ENCODE peak calls at places on chromosomes 5 and 9, in nine cellular contexts. X is Calu3; D is WTC11; J is A549; M is pancreas; U is WERI-Rb-1; L is activated CD8-positive, alpha-beta T cell treated with anti-CD3 and anti-CD28 coated beads for 36 hours; H is lower leg skin; A is left lung. R is an unnamed sample.

GRCh38 chr9:130866474-130866965 is 30.1 kb downstream of the QRFP start:
- DNase-seq in X (peak), L (peak), M (peak), U (peak), A (no peak), D (peak), H (no peak), J (peak), R (peak)

GRCh38 chr5:159553792-159554191 is 223.5 kb upstream of the IL12B start:
- DNase-seq in A (no peak), M (no peak), L (no peak), X (no peak), J (no peak), D (no peak), H (no peak), U (no peak), R (no peak)

GRCh38 chr5:112757468-112758208 is 20.0 kb downstream of the APC start:
- DNase-seq in D (no peak), M (no peak), L (no peak), X (peak), A (no peak), J (peak), U (no peak), H (no peak), R (peak)

GRCh38 chr5:171387255-171387969 is at the start of gene NPM1:
- DNase-seq in H (peak), J (peak), M (peak), U (peak), D (peak), X (peak), A (peak), L (peak), R (peak)

GRCh38 chr5:174559141-174559540 is 165.2 kb upstream of the MSX2 start:
- DNase-seq in D (no peak), J (no peak), M (no peak), A (no peak), U (no peak), H (no peak), L (no peak), X (no peak), R (no peak)

GRCh38 chr5:138653502-138653901 is 78.3 kb upstream of the HSPA9 start:
- DNase-seq in D (no peak), M (no peak), U (peak), J (no peak), A (no peak), L (peak), H (no peak), X (peak), R (peak)

GRCh38 chr5:125310749-125311148 is 564.3 kb upstream of the ZNF608 start:
- DNase-seq in J (no peak), A (no peak), D (no peak), X (no peak), H (no peak), U (no peak), L (no peak), M (no peak), R (no peak)

GRCh38 chr5:177276886-177277285 is 26.6 kb downstream of the RAB24 start:
- DNase-seq in J (no peak), H (no peak), M (no peak), X (no peak), L (no peak), D (no peak), U (no peak), A (no peak), R (no peak)

GRCh38 chr9:88826651-88827245 is 164.5 kb upstream of the S1PR3 start:
- DNase-seq in X (no peak), L (no peak), U (no peak), H (no peak), A (no peak), J (no peak), D (no peak), M (no peak), R (no peak)

GRCh38 chr5:57324888-57325287 is 151.0 kb downstream of the GPBP1 start:
- DNase-seq in J (no peak), A (peak), H (no peak), L (no peak), M (no peak), D (no peak), U (no peak), X (no peak), R (no peak)

GRCh38 chr5:66329078-66329477 is 185.0 kb downstream of the SREK1 start:
- DNase-seq in X (no peak), D (no peak), L (peak), H (no peak), A (no peak), M (no peak), J (no peak), U (no peak), R (no peak)

GRCh38 chr9:114155967-114156294 is 594 bp downstream of the COL27A1 start:
- DNase-seq in D (peak), X (no peak), M (no peak), U (no peak), H (no peak), A (no peak), L (peak), J (no peak), R (no peak)

GRCh38 chr9:114155263-114155966 is at the start of gene COL27A1:
- DNase-seq in J (peak), U (peak), L (peak), A (peak), M (peak), D (peak), X (peak), H (peak), R (peak)

GRCh38 chr9:114156311-114156657 is 947 bp downstream of the COL27A1 start:
- DNase-seq in M (no peak), L (peak), U (no peak), X (no peak), A (no peak), J (no peak), D (no peak), H (no peak), R (no peak)

GRCh38 chr9:114154597-114155102 is 687 bp upstream of the COL27A1 start:
- DNase-seq in J (no peak), X (no peak), L (no peak), A (no peak), D (no peak), H (no peak), M (no peak), U (no peak), R (no peak)

GRCh38 chr9:114153761-114154596 is 1.4 kb upstream of the COL27A1 start:
- DNase-seq in M (no peak), L (peak), H (no peak), A (no peak), D (peak), J (peak), X (peak), U (peak), R (no peak)
- TF ChIP-seq CTCF in M (no peak), L (no peak), H (no peak), A (peak), D (no peak), J (peak), X (no peak), U (peak), R (no peak)

DNA sequence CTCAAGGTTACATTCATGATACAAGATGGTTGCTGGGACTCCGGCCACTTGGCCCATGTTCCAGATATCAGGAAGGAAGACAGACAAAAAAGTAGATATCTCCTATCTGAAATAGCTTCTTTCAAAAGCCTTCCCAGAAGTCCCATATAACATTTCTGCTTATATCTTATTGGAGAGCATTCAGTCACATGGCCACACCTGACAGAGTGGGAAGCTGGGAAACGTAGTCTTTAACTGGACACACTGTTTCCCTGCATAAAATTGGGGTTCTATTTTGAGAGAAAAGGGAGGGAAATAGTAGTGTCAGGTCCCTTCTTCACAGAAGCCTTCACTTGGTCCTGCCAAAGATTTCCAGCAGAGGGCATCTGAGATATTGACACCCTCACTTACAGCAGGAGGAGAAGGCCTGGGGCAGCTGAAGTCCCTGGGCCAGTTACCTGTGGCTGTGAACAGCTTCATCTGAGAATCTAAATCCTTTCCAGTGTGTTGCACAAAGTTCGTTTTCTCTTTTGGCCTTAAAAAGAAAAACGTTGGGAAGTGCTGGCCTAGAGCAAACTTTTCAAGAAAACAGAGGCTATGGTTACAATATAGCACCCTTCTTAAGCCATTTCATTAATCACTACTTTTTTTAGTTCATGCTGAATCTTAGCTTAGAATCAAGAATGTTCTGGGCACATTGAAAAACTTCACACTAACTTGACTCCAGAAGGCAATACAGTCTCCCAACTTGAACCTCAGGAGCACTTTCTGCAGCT is 33.5 kb downstream of the SPEF2 start:
- DNase-seq in D (peak), X (peak), M (no peak), H (no peak), J (peak), U (peak), A (no peak), L (peak), R (peak)
- TF ChIP-seq CTCF in D (peak), X (peak), M (peak), H (no peak), J (peak), U (peak), A (peak), L (peak), R (peak)

GRCh38 chr5:17185776-17186175 is 31.7 kb upstream of the BASP1 start:
- DNase-seq in J (no peak), H (peak), L (no peak), X (no peak), M (no peak), A (peak), D (no peak), U (no peak), R (no peak)
- TF ChIP-seq CTCF in J (no peak), H (no peak), L (no peak), X (no peak), M (no peak), A (no peak), D (no peak), U (no peak), R (no peak)

GRCh38 chr5:149207821-149208220 is 63.8 kb upstream of the AFAP1L1 start:
- DNase-seq in L (no peak), X (no peak), H (no peak), J (no peak), D (no peak), M (no peak), U (no peak), A (no peak), R (no peak)

GRCh38 chr5:149203896-149204544 is 62.7 kb downstream of the ABLIM3 start:
- DNase-seq in A (no peak), H (no peak), D (no peak), J (no peak), X (no peak), U (no peak), M (no peak), L (no peak), R (no peak)

GRCh38 chr5:149206524-149207141 is 65.0 kb upstream of the AFAP1L1 start:
- DNase-seq in D (no peak), L (no peak), J (no peak), M (no peak), A (no peak), X (no peak), U (no peak), H (no peak), R (no peak)

GRCh38 chr5:149202910-149203451 is 61.7 kb downstream of the ABLIM3 start:
- DNase-seq in D (no peak), M (no peak), L (no peak), J (no peak), H (no peak), U (no peak), X (no peak), A (no peak), R (no peak)

DNA sequence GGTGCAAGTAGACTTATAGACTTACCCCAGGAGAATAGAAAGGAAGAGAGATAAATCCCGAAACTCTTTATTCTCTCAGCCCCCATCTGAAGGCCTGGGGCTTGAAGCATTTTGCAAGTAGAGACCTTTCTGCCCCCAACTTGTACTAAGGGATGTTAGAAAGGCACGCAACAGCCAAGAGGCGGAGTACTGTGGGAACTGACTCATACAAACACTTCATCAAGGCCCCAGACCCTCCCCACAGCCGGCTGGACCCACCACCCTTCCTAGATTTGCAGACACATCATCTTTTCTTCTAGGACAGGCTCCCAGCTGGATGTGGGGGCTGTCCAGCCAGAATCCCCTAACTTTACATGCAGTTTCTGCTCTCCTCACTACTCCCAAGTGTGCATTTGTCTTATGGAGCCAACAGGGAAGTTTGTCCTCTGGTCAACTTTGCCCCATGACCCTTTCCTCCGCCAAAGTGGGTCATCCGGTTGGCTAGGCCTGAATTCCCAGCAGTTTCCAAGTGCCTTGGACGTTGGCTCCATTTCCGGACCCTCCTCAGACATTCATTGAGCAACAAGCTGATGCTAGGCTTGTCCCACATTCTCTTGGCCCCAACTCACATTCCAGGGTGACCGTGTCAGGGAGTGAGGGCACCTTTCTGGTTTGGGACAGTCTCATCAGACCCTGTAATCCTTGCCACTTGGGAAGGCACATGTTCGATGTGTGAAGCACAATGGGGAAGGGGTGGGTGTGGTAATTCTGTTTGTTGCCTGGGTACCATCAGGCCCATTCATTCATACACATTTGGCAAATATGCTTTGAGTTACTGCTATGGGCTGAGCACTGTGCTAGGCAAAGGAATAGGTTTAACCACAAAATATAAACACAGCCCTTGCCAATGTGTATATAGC is 64.6 kb downstream of the ABLIM3 start:
- DNase-seq in X (no peak), D (no peak), U (no peak), J (no peak), L (no peak), M (no peak), A (peak), H (no peak), R (no peak)
- TF ChIP-seq CTCF in X (no peak), D (no peak), U (no peak), J (no peak), L (no peak), M (no peak), A (no peak), H (no peak), R (no peak)